ENCODE peak calls at places on chromosomes 12 and 14, in six cellular contexts. One of them, this sample, is unnamed.

GRCh38 chr12:39616251-39616650 is 3.4 kb downstream of the ABCD2 start:
- DNase-seq in BJ: no peak
- DNase-seq in transverse colon: no peak
- DNase-seq in suprapubic skin: no peak
- DNase-seq in epithelial cell of esophagus: no peak
- DNase-seq in stomach: no peak
- DNase-seq in this sample: no peak

GRCh38 chr12:101747695-101748094 is 8.4 kb upstream of the SYCP3 start:
- DNase-seq in BJ: no peak
- DNase-seq in transverse colon: no peak
- DNase-seq in suprapubic skin: no peak
- DNase-seq in epithelial cell of esophagus: no peak
- DNase-seq in stomach: no peak
- DNase-seq in this sample: no peak

GRCh38 chr14:53306926-53307325 is 153.8 kb upstream of the DDHD1 start:
- DNase-seq in BJ: no peak
- DNase-seq in transverse colon: no peak
- DNase-seq in suprapubic skin: no peak
- DNase-seq in epithelial cell of esophagus: no peak
- DNase-seq in stomach: no peak
- DNase-seq in this sample: no peak

GRCh38 chr14:89185919-89186849 is 230.8 kb downstream of the FOXN3 start:
- DNase-seq in BJ: no peak
- DNase-seq in transverse colon: no peak
- DNase-seq in suprapubic skin: no peak
- DNase-seq in epithelial cell of esophagus: peak; percentile 98
- DNase-seq in stomach: no peak
- DNase-seq in this sample: peak; percentile 23

GRCh38 chr12:15787801-15788200 is 1.4 kb downstream of the EPS8 start:
- DNase-seq in BJ: no peak
- DNase-seq in transverse colon: no peak
- DNase-seq in suprapubic skin: no peak
- DNase-seq in epithelial cell of esophagus: no peak
- DNase-seq in stomach: no peak
- DNase-seq in this sample: no peak

GRCh38 chr12:26317942-26318565 is 122.7 kb downstream of the SSPN start:
- DNase-seq in BJ: peak; percentile 13
- DNase-seq in transverse colon: no peak
- DNase-seq in suprapubic skin: no peak
- DNase-seq in epithelial cell of esophagus: peak; percentile 95
- DNase-seq in stomach: no peak
- DNase-seq in this sample: no peak

GRCh38 chr12:52628111-52628507 is 9.8 kb upstream of the KRT73 start:
- DNase-seq in BJ: no peak
- DNase-seq in transverse colon: no peak
- DNase-seq in suprapubic skin: no peak
- DNase-seq in epithelial cell of esophagus: no peak
- DNase-seq in stomach: no peak
- DNase-seq in this sample: no peak

GRCh38 chr12:78210494-78210860 is 379.8 kb downstream of the NAV3 start:
- DNase-seq in BJ: no peak
- DNase-seq in transverse colon: no peak
- DNase-seq in suprapubic skin: no peak
- DNase-seq in epithelial cell of esophagus: no peak
- DNase-seq in stomach: no peak
- DNase-seq in this sample: no peak

GRCh38 chr12:13171921-13172859 is 24.3 kb upstream of the EMP1 start:
- DNase-seq in BJ: no peak
- DNase-seq in transverse colon: peak; percentile 30
- DNase-seq in suprapubic skin: peak; percentile 84
- DNase-seq in epithelial cell of esophagus: peak; percentile 91
- DNase-seq in stomach: no peak
- DNase-seq in this sample: no peak

GRCh38 chr14:53032161-53032803 is 81.4 kb upstream of the FERMT2 start:
- DNase-seq in BJ: peak; percentile 78
- DNase-seq in transverse colon: no peak
- DNase-seq in suprapubic skin: no peak
- DNase-seq in epithelial cell of esophagus: peak; percentile 67
- DNase-seq in stomach: no peak
- DNase-seq in this sample: peak; percentile 38

GRCh38 chr12:123705935-123706334 is 6.2 kb upstream of the ATP6V0A2 start:
- DNase-seq in BJ: no peak
- DNase-seq in transverse colon: no peak
- DNase-seq in suprapubic skin: no peak
- DNase-seq in epithelial cell of esophagus: peak; percentile 12
- DNase-seq in stomach: no peak
- DNase-seq in this sample: no peak

GRCh38 chr14:31947680-31948580 is 129.2 kb upstream of the ARHGAP5 start:
- DNase-seq in BJ: no peak
- DNase-seq in transverse colon: no peak
- DNase-seq in suprapubic skin: no peak
- DNase-seq in epithelial cell of esophagus: peak; percentile 39
- DNase-seq in stomach: no peak
- DNase-seq in this sample: no peak

GRCh38 chr14:91417134-91417982 is at the start of gene CCDC88C:
- DNase-seq in BJ: no peak
- DNase-seq in transverse colon: peak; percentile 82
- DNase-seq in suprapubic skin: peak; percentile 74
- DNase-seq in epithelial cell of esophagus: peak; percentile 77
- DNase-seq in stomach: peak; percentile 82
- DNase-seq in this sample: no peak

GRCh38 chr14:34781242-34781641 is 66.8 kb upstream of the CFL2 start:
- DNase-seq in BJ: peak; percentile 74
- DNase-seq in transverse colon: no peak
- DNase-seq in suprapubic skin: no peak
- DNase-seq in epithelial cell of esophagus: peak; percentile 91
- DNase-seq in stomach: no peak
- DNase-seq in this sample: peak; percentile 58

GRCh38 chr14:54804720-54805060 is 97.9 kb downstream of the GCH1 start:
- DNase-seq in BJ: no peak
- DNase-seq in transverse colon: no peak
- DNase-seq in suprapubic skin: no peak
- DNase-seq in epithelial cell of esophagus: peak; percentile 83
- DNase-seq in stomach: no peak
- DNase-seq in this sample: no peak

GRCh38 chr14:89720741-89721315 is 233.7 kb downstream of the EFCAB11 start:
- DNase-seq in BJ: no peak
- DNase-seq in transverse colon: peak; percentile 43
- DNase-seq in suprapubic skin: no peak
- DNase-seq in epithelial cell of esophagus: no peak
- DNase-seq in stomach: peak; percentile 35
- DNase-seq in this sample: no peak

GRCh38 chr12:65824314-65824563 is at the start of gene HMGA2:
- DNase-seq in BJ: no peak
- DNase-seq in transverse colon: no peak
- DNase-seq in suprapubic skin: peak; percentile 60
- DNase-seq in epithelial cell of esophagus: no peak
- DNase-seq in stomach: no peak
- DNase-seq in this sample: no peak

DNA sequence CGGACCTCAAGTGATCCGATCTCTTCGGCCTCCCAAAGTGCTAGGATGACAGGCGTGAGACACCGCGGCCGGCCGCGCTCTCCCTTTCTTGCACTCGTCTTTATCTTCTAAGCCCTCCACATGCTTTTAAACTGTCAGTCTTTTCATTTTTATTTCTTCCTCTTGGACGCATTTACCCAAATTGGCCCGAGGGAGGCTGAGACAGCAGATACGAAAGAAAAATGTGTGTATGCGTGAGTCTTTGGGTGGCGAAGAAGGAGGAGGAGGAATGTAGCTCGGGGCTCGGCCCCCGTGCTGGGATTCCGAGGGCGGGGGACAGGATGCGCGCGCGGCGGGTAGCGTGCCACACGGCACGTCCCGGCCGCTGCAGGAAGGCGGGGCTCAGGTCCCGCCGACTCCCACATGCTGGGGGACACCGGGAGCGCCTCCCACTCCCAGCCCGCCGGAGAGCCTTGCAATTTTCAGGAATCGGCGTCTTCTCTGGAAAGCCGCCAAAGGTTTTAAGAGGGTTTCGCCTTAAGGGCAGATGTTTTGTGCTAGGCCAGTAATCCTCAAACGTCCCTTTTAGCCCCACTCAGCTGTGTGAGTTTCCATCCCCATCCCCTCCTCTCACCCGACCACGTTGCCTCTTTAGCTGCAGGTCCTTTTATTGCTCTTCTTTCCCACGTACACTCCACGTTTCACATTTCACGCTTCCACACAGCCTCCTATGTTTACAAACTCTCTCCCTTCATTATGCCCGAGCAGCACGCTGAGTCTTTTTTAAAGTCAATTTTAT is 34.7 kb upstream of the SLC2A3 start:
- DNase-seq in BJ: peak; percentile 97
- DNase-seq in transverse colon: peak; percentile 82
- DNase-seq in suprapubic skin: peak; percentile 93
- DNase-seq in epithelial cell of esophagus: peak; percentile 81
- DNase-seq in stomach: peak; percentile 72
- DNase-seq in this sample: peak; percentile 83
- TF ChIP-seq CTCF in BJ: no peak
- TF ChIP-seq CTCF in transverse colon: no peak
- TF ChIP-seq CTCF in suprapubic skin: no peak
- TF ChIP-seq CTCF in epithelial cell of esophagus: peak; percentile 5
- TF ChIP-seq CTCF in stomach: no peak
- TF ChIP-seq CTCF in this sample: no peak

GRCh38 chr12:68245071-68246021 is 8.1 kb downstream of the IL22 start:
- DNase-seq in BJ: no peak
- DNase-seq in transverse colon: no peak
- DNase-seq in suprapubic skin: no peak
- DNase-seq in epithelial cell of esophagus: no peak
- DNase-seq in stomach: no peak
- DNase-seq in this sample: no peak
- H3K4me3 ChIP-seq in BJ: no peak overlapping the region
- H3K4me3 ChIP-seq in transverse colon: no peak overlapping the region
- H3K4me3 ChIP-seq in suprapubic skin: peak overlapping the region; percentile 9
- H3K4me3 ChIP-seq in epithelial cell of esophagus: no peak overlapping the region
- H3K4me3 ChIP-seq in stomach: peak overlapping the region; percentile 32
- H3K4me3 ChIP-seq in this sample: peak overlapping the region; percentile 26

GRCh38 chr12:112419269-112420133 is 754 bp downstream of the PTPN11 start:
- DNase-seq in BJ: no peak
- DNase-seq in transverse colon: peak; percentile 61
- DNase-seq in suprapubic skin: peak; percentile 88
- DNase-seq in epithelial cell of esophagus: peak; percentile 92
- DNase-seq in stomach: peak; percentile 64
- DNase-seq in this sample: peak; percentile 29
- TF ChIP-seq CTCF in BJ: no peak
- TF ChIP-seq CTCF in transverse colon: no peak
- TF ChIP-seq CTCF in suprapubic skin: no peak
- TF ChIP-seq CTCF in epithelial cell of esophagus: no peak
- TF ChIP-seq CTCF in stomach: no peak
- TF ChIP-seq CTCF in this sample: no peak

DNA sequence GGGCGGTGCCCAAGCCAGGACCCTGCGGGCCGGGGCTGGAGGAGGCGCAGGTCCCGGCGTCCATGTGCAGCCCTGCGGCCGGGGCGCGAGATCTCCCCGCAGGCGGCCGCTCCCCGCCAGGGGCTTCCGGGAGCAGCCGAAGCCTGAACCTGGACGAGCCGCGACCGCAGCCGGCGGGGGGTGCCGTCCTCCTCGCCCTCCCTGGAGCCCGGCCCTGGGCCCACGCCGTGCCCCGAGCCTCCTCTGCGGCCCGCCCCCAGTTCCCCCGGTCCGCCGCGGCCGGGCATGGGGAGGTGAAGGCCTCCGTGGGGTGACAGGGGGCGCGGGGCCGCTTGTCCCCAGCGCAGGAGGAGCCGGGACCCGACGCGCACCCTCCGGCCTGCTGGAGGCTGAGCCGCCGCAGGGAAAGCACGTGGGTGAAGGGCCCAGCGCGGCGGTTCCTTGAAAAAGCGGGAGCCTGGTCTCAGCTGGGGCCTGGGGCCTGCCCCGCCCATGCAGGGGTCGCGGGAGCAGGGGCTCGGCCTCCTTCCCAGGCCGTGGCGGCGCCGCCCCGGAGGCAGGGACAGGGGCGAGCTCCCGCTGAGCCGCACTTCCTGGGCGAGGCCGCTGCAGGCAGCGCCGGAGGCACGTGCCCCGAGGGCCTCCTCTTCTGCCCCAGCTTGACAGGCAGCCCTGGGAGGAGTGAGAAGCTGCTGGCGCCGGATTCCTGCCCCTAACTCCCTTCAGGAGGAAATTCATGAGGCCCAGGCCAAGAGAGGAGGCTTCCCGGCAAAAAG is 55.6 kb upstream of the PPP2R5C start:
- DNase-seq in BJ: no peak
- DNase-seq in transverse colon: peak; percentile 71
- DNase-seq in suprapubic skin: peak; percentile 79
- DNase-seq in epithelial cell of esophagus: peak; percentile 22
- DNase-seq in stomach: peak; percentile 57
- DNase-seq in this sample: no peak
- H3K4me3 ChIP-seq in BJ: no peak overlapping the region
- H3K4me3 ChIP-seq in transverse colon: no peak overlapping the region
- H3K4me3 ChIP-seq in suprapubic skin: peak overlapping the region; percentile 42
- H3K4me3 ChIP-seq in epithelial cell of esophagus: no peak overlapping the region
- H3K4me3 ChIP-seq in stomach: peak overlapping the region; percentile 44
- H3K4me3 ChIP-seq in this sample: no peak overlapping the region

DNA sequence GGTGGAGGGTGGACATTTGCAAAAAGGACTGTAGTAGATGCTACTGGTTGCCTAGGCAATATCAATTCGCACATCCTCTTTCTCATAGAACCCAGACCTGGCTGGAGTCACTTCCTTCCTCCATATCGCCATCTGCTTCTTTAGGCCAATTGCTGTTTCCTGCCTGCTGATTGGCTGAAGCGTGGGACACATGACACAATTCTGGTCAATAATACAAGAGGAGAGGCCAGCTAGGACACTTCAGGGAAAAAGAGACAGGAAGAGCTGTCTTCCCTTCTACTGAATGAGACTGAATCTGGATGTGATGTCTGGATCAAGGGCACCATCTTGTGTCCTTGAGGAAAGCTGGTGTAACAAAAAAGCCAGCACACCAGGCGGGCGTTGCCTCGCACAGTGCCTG is 53.8 kb downstream of the TRPV4 start:
- DNase-seq in BJ: no peak
- DNase-seq in transverse colon: no peak
- DNase-seq in suprapubic skin: no peak
- DNase-seq in epithelial cell of esophagus: no peak
- DNase-seq in stomach: no peak
- DNase-seq in this sample: no peak
- TF ChIP-seq CTCF in BJ: no peak
- TF ChIP-seq CTCF in transverse colon: no peak
- TF ChIP-seq CTCF in suprapubic skin: no peak
- TF ChIP-seq CTCF in epithelial cell of esophagus: no peak
- TF ChIP-seq CTCF in stomach: no peak
- TF ChIP-seq CTCF in this sample: no peak

GRCh38 chr12:44148936-44149335 is 313.1 kb downstream of the TMEM117 start:
- DNase-seq in BJ: no peak
- DNase-seq in transverse colon: no peak
- DNase-seq in suprapubic skin: no peak
- DNase-seq in epithelial cell of esophagus: no peak
- DNase-seq in stomach: no peak
- DNase-seq in this sample: no peak
- H3K4me3 ChIP-seq in BJ: no peak overlapping the region
- H3K4me3 ChIP-seq in transverse colon: no peak overlapping the region
- H3K4me3 ChIP-seq in suprapubic skin: no peak overlapping the region
- H3K4me3 ChIP-seq in epithelial cell of esophagus: no peak overlapping the region
- H3K4me3 ChIP-seq in stomach: no peak overlapping the region
- H3K4me3 ChIP-seq in this sample: no peak overlapping the region

This sample was measured in AG04449.